ENCODE peak calls at places on chromosomes 13 and 19, in five cellular contexts. L is pulmonary artery endothelial cell, N is smooth muscle cell of the brain vasculature, R is activated gamma-delta T cell, K is left lung. G is an unnamed sample.
A peak's percentile ranks its signal among the peaks of the same experiment; 100 is the strongest.

GRCh38 chr13:78022164-78022877 is 103.7 kb upstream of the EDNRB start:
- DNase-seq in R (no peak), L (peak; percentile 89), N (no peak), K (peak; percentile 39), G (peak; percentile 20)

GRCh38 chr13:80527400-80527799 is 186.5 kb upstream of the SPRY2 start:
- DNase-seq in K (no peak), L (no peak), N (no peak), R (no peak), G (no peak)

GRCh38 chr13:43983373-43983772 is 103.7 kb downstream of the LACC1 start:
- DNase-seq in L (no peak), N (no peak), R (no peak), K (no peak), G (no peak)

GRCh38 chr13:63198076-63198475 is 1782.4 kb upstream of the PCDH20 start:
- DNase-seq in L (no peak), K (peak; percentile 56), R (no peak), N (no peak), G (no peak)

GRCh38 chr19:3586124-3586626 is 897 bp downstream of the GIPC3 start:
- DNase-seq in N (no peak), R (no peak), L (no peak), K (no peak), G (peak; percentile 26)

GRCh38 chr13:52034616-52035226 is 10.2 kb downstream of the UTP14C start:
- DNase-seq in L (no peak), K (no peak), N (no peak), R (no peak), G (no peak)

GRCh38 chr13:51643882-51644281 is 59.6 kb downstream of the WDFY2 start:
- DNase-seq in L (peak; percentile 64), N (peak; percentile 77), K (no peak), R (no peak), G (no peak)

GRCh38 chr19:58317481-58318072 is 9.2 kb upstream of the ZSCAN22 start:
- DNase-seq in K (no peak), L (no peak), R (no peak), N (no peak), G (no peak)

GRCh38 chr13:60351326-60351725 is 45.7 kb upstream of the TDRD3 start:
- DNase-seq in R (no peak), L (no peak), N (peak; percentile 93), K (no peak), G (no peak)

GRCh38 chr19:38386300-38386967 is 1.4 kb downstream of the GGN start:
- DNase-seq in N (no peak), L (no peak), K (no peak), R (no peak), G (no peak)

GRCh38 chr13:46149272-46150133 is 32.5 kb downstream of the LCP1 start:
- DNase-seq in L (no peak), R (no peak), K (no peak), N (peak; percentile 33), G (no peak)

GRCh38 chr19:54662730-54663129 is at the start of gene LILRB4:
- DNase-seq in R (no peak), K (peak; percentile 74), N (no peak), L (no peak), G (no peak)

GRCh38 chr13:106610511-106610910 is 42.6 kb upstream of the ARGLU1 start:
- DNase-seq in N (no peak), K (no peak), L (no peak), R (no peak), G (no peak)

GRCh38 chr13:51848674-51849073 is 3.7 kb upstream of the TMEM272 start:
- DNase-seq in L (no peak), N (no peak), R (no peak), K (no peak), G (no peak)

GRCh38 chr19:39136225-39136940 is 10.8 kb downstream of the PAK4 start:
- DNase-seq in K (no peak), L (no peak), R (no peak), N (no peak), G (no peak)

GRCh38 chr13:24243311-24243710 is 66.1 kb upstream of the C1QTNF9 start:
- DNase-seq in K (no peak), N (no peak), R (no peak), L (no peak), G (no peak)

GRCh38 chr13:76707360-76707759 is 178.8 kb downstream of the KCTD12 start:
- DNase-seq in L (no peak), N (no peak), R (no peak), K (no peak), G (no peak)

GRCh38 chr19:10005632-10006334 is 4.5 kb downstream of the COL5A3 start:
- DNase-seq in K (no peak), N (no peak), R (no peak), L (no peak), G (no peak)

GRCh38 chr13:50589651-50590054 is 253.8 kb downstream of the DLEU7 start:
- DNase-seq in L (no peak), N (no peak), K (no peak), R (no peak), G (no peak)

GRCh38 chr19:14555918-14556661 is 15.8 kb downstream of the NDUFB7 start:
- DNase-seq in L (no peak), N (no peak), R (no peak), K (no peak), G (no peak)

GRCh38 chr19:19464339-19465098 is 50.8 kb downstream of the TSSK6 start:
- DNase-seq in L (no peak), N (peak; percentile 55), K (no peak), R (no peak), G (no peak)

GRCh38 chr13:113820813-113821651 is 42.8 kb downstream of the GAS6 start:
- DNase-seq in N (peak; percentile 96), R (no peak), K (peak; percentile 67), L (peak; percentile 56), G (no peak)

GRCh38 chr13:36918246-36919060 is 1.6 kb downstream of the SMAD9 start:
- DNase-seq in K (no peak), R (no peak), N (no peak), L (no peak), G (no peak)

GRCh38 chr19:6828306-6828697 is 55.8 kb downstream of the VAV1 start:
- DNase-seq in L (no peak), K (peak; percentile 36), N (no peak), R (no peak), G (no peak)

GRCh38 chr19:18160441-18160791 is 7.5 kb downstream of the PIK3R2 start:
- DNase-seq in L (no peak), N (no peak), K (no peak), R (no peak), G (no peak)

GRCh38 chr13:34153428-34154180 is 335.7 kb downstream of the RFC3 start:
- DNase-seq in K (no peak), N (no peak), L (peak; percentile 22), R (no peak), G (no peak)

GRCh38 chr19:54317108-54317964 is 4.4 kb upstream of the LILRA5 start:
- DNase-seq in R (no peak), K (no peak), L (no peak), N (no peak), G (no peak)

GRCh38 chr19:44003461-44004134 is 841 bp downstream of the ZNF230 start:
- DNase-seq in L (no peak), N (no peak), R (no peak), K (peak; percentile 35), G (no peak)

GRCh38 chr19:31283701-31284100 is 65.5 kb downstream of the TSHZ3 start:
- DNase-seq in K (peak; percentile 17), R (no peak), N (no peak), L (no peak), G (no peak)

GRCh38 chr13:48505597-48506091 is 27.2 kb downstream of the RCBTB2 start:
- DNase-seq in L (no peak), N (no peak), K (peak; percentile 53), R (no peak), G (peak; percentile 49)

GRCh38 chr19:2255982-2256685 is at the start of gene JSRP1:
- DNase-seq in L (no peak), R (no peak), N (no peak), K (no peak), G (no peak)

GRCh38 chr19:58154287-58154678 is 3.7 kb upstream of the ZNF329 start:
- DNase-seq in N (no peak), R (no peak), L (no peak), K (peak; percentile 53), G (no peak)

GRCh38 chr13:77751513-77752456 is 54.3 kb downstream of the SLAIN1 start:
- DNase-seq in R (no peak), K (no peak), L (peak; percentile 11), N (peak; percentile 3), G (peak; percentile 40)

GRCh38 chr13:106373304-106373988 is 162.0 kb downstream of the EFNB2 start:
- DNase-seq in N (no peak), R (no peak), K (no peak), L (peak; percentile 29), G (no peak)

GRCh38 chr19:43720936-43721335 is 5.1 kb downstream of the IRGC start:
- DNase-seq in L (no peak), N (no peak), R (no peak), K (no peak), G (no peak)

GRCh38 chr13:50843256-50844043 is at the start of gene DLEU7:
- DNase-seq in N (no peak), K (no peak), R (peak; percentile 11), L (no peak), G (no peak)

GRCh38 chr13:106534844-106535551 is 464 bp downstream of the EFNB2 start:
- DNase-seq in K (no peak), N (no peak), L (no peak), R (peak; percentile 36), G (peak; percentile 26)

GRCh38 chr19:3250675-3251074 is 26.2 kb downstream of the CELF5 start:
- DNase-seq in R (no peak), K (no peak), L (no peak), N (no peak), G (peak; percentile 25)

GRCh38 chr19:38606131-38606530 is 11.6 kb downstream of the MAP4K1 start:
- DNase-seq in L (no peak), R (no peak), K (no peak), N (no peak), G (no peak)

G was measured in effector memory CD8-positive, alpha-beta T cell.